ENCODE peak calls at places on chromosome 15, in ten cellular contexts. One of them, this sample, is unnamed.

GRCh38 chr15:92611995-92612745 is 43.4 kb downstream of the FAM174B start:
- DNase-seq in AG20443: no peak
- DNase-seq in putamen: peak; percentile 45
- DNase-seq in natural killer cell: no peak
- DNase-seq in heart right ventricle: no peak
- DNase-seq in activated effector memory CD4-positive, alpha-beta T cell treated with Interleukin-2 at 50 U/mL for 16 hours: no peak
- DNase-seq in M059J: peak; percentile 19
- DNase-seq in type B pancreatic cell: no peak
- DNase-seq in effector memory CD8-positive, alpha-beta T cell: no peak
- DNase-seq in amniotic epithelial cell: no peak
- DNase-seq in this sample: no peak

GRCh38 chr15:91795281-91795680 is 58.2 kb upstream of the SLCO3A1 start:
- DNase-seq in AG20443: no peak
- DNase-seq in heart right ventricle: no peak
- DNase-seq in natural killer cell: no peak
- DNase-seq in type B pancreatic cell: no peak
- DNase-seq in activated effector memory CD4-positive, alpha-beta T cell treated with Interleukin-2 at 50 U/mL for 16 hours: no peak
- DNase-seq in amniotic epithelial cell: no peak
- DNase-seq in M059J: no peak
- DNase-seq in effector memory CD8-positive, alpha-beta T cell: no peak
- DNase-seq in putamen: no peak
- DNase-seq in this sample: no peak

GRCh38 chr15:52657338-52657737 is 21.9 kb downstream of the ATOSA start:
- DNase-seq in natural killer cell: no peak
- DNase-seq in amniotic epithelial cell: peak; percentile 69
- DNase-seq in heart right ventricle: no peak
- DNase-seq in activated effector memory CD4-positive, alpha-beta T cell treated with Interleukin-2 at 50 U/mL for 16 hours: no peak
- DNase-seq in putamen: no peak
- DNase-seq in effector memory CD8-positive, alpha-beta T cell: no peak
- DNase-seq in type B pancreatic cell: no peak
- DNase-seq in AG20443: peak; percentile 58
- DNase-seq in M059J: peak; percentile 75
- DNase-seq in this sample: no peak

GRCh38 chr15:52337961-52338535 is 42.4 kb upstream of the MYO5C start:
- DNase-seq in natural killer cell: no peak
- DNase-seq in putamen: peak; percentile 77
- DNase-seq in heart right ventricle: no peak
- DNase-seq in AG20443: no peak
- DNase-seq in activated effector memory CD4-positive, alpha-beta T cell treated with Interleukin-2 at 50 U/mL for 16 hours: no peak
- DNase-seq in M059J: no peak
- DNase-seq in effector memory CD8-positive, alpha-beta T cell: no peak
- DNase-seq in type B pancreatic cell: no peak
- DNase-seq in amniotic epithelial cell: peak; percentile 65
- DNase-seq in this sample: no peak

GRCh38 chr15:55652363-55652762 is 64.2 kb upstream of the PYGO1 start:
- DNase-seq in M059J: no peak
- DNase-seq in AG20443: no peak
- DNase-seq in activated effector memory CD4-positive, alpha-beta T cell treated with Interleukin-2 at 50 U/mL for 16 hours: no peak
- DNase-seq in effector memory CD8-positive, alpha-beta T cell: no peak
- DNase-seq in putamen: no peak
- DNase-seq in type B pancreatic cell: no peak
- DNase-seq in natural killer cell: no peak
- DNase-seq in amniotic epithelial cell: no peak
- DNase-seq in heart right ventricle: no peak
- DNase-seq in this sample: no peak

GRCh38 chr15:85150130-85150480 is 168.4 kb downstream of the PDE8A start:
- DNase-seq in AG20443: no peak
- DNase-seq in activated effector memory CD4-positive, alpha-beta T cell treated with Interleukin-2 at 50 U/mL for 16 hours: no peak
- DNase-seq in putamen: no peak
- DNase-seq in type B pancreatic cell: no peak
- DNase-seq in M059J: no peak
- DNase-seq in effector memory CD8-positive, alpha-beta T cell: no peak
- DNase-seq in heart right ventricle: no peak
- DNase-seq in amniotic epithelial cell: no peak
- DNase-seq in natural killer cell: no peak
- DNase-seq in this sample: no peak

GRCh38 chr15:90060797-90061196 is 41.5 kb downstream of the IDH2 start:
- DNase-seq in natural killer cell: no peak
- DNase-seq in activated effector memory CD4-positive, alpha-beta T cell treated with Interleukin-2 at 50 U/mL for 16 hours: no peak
- DNase-seq in M059J: peak; percentile 14
- DNase-seq in type B pancreatic cell: no peak
- DNase-seq in AG20443: peak; percentile 40
- DNase-seq in putamen: no peak
- DNase-seq in amniotic epithelial cell: no peak
- DNase-seq in effector memory CD8-positive, alpha-beta T cell: no peak
- DNase-seq in heart right ventricle: no peak
- DNase-seq in this sample: no peak

GRCh38 chr15:60583946-60584345 is 105.0 kb upstream of the ICE2 start:
- DNase-seq in AG20443: no peak
- DNase-seq in activated effector memory CD4-positive, alpha-beta T cell treated with Interleukin-2 at 50 U/mL for 16 hours: no peak
- DNase-seq in type B pancreatic cell: no peak
- DNase-seq in heart right ventricle: no peak
- DNase-seq in M059J: no peak
- DNase-seq in amniotic epithelial cell: no peak
- DNase-seq in effector memory CD8-positive, alpha-beta T cell: no peak
- DNase-seq in putamen: no peak
- DNase-seq in natural killer cell: no peak
- DNase-seq in this sample: no peak

GRCh38 chr15:60130811-60131210 is 126.7 kb downstream of the FOXB1 start:
- DNase-seq in amniotic epithelial cell: no peak
- DNase-seq in AG20443: no peak
- DNase-seq in natural killer cell: no peak
- DNase-seq in activated effector memory CD4-positive, alpha-beta T cell treated with Interleukin-2 at 50 U/mL for 16 hours: no peak
- DNase-seq in type B pancreatic cell: no peak
- DNase-seq in effector memory CD8-positive, alpha-beta T cell: no peak
- DNase-seq in putamen: no peak
- DNase-seq in M059J: no peak
- DNase-seq in heart right ventricle: no peak
- DNase-seq in this sample: no peak

GRCh38 chr15:39299506-39300267 is 281.2 kb upstream of the THBS1 start:
- DNase-seq in natural killer cell: no peak
- DNase-seq in amniotic epithelial cell: no peak
- DNase-seq in heart right ventricle: no peak
- DNase-seq in putamen: no peak
- DNase-seq in AG20443: no peak
- DNase-seq in type B pancreatic cell: no peak
- DNase-seq in M059J: no peak
- DNase-seq in effector memory CD8-positive, alpha-beta T cell: no peak
- DNase-seq in activated effector memory CD4-positive, alpha-beta T cell treated with Interleukin-2 at 50 U/mL for 16 hours: no peak
- DNase-seq in this sample: no peak

GRCh38 chr15:58139631-58140522 is 1.7 kb downstream of the AQP9 start:
- DNase-seq in effector memory CD8-positive, alpha-beta T cell: no peak
- DNase-seq in natural killer cell: no peak
- DNase-seq in type B pancreatic cell: no peak
- DNase-seq in activated effector memory CD4-positive, alpha-beta T cell treated with Interleukin-2 at 50 U/mL for 16 hours: no peak
- DNase-seq in heart right ventricle: no peak
- DNase-seq in amniotic epithelial cell: peak; percentile 9
- DNase-seq in putamen: no peak
- DNase-seq in AG20443: peak; percentile 66
- DNase-seq in M059J: no peak
- DNase-seq in this sample: no peak

GRCh38 chr15:56160966-56161365 is 82.7 kb downstream of the RFX7 start:
- DNase-seq in putamen: no peak
- DNase-seq in effector memory CD8-positive, alpha-beta T cell: no peak
- DNase-seq in M059J: no peak
- DNase-seq in heart right ventricle: no peak
- DNase-seq in natural killer cell: no peak
- DNase-seq in amniotic epithelial cell: peak; percentile 23
- DNase-seq in AG20443: no peak
- DNase-seq in type B pancreatic cell: no peak
- DNase-seq in activated effector memory CD4-positive, alpha-beta T cell treated with Interleukin-2 at 50 U/mL for 16 hours: no peak
- DNase-seq in this sample: no peak

GRCh38 chr15:89419370-89419984 is 76.9 kb downstream of the RHCG start:
- DNase-seq in effector memory CD8-positive, alpha-beta T cell: peak; percentile 33
- DNase-seq in AG20443: peak; percentile 81
- DNase-seq in type B pancreatic cell: peak; percentile 80
- DNase-seq in putamen: no peak
- DNase-seq in heart right ventricle: peak; percentile 42
- DNase-seq in natural killer cell: peak; percentile 41
- DNase-seq in M059J: no peak
- DNase-seq in amniotic epithelial cell: peak; percentile 23
- DNase-seq in activated effector memory CD4-positive, alpha-beta T cell treated with Interleukin-2 at 50 U/mL for 16 hours: no peak
- DNase-seq in this sample: no peak

GRCh38 chr15:74295800-74296199 is 59.7 kb downstream of the CCDC33 start:
- DNase-seq in activated effector memory CD4-positive, alpha-beta T cell treated with Interleukin-2 at 50 U/mL for 16 hours: no peak
- DNase-seq in natural killer cell: no peak
- DNase-seq in amniotic epithelial cell: no peak
- DNase-seq in type B pancreatic cell: no peak
- DNase-seq in effector memory CD8-positive, alpha-beta T cell: no peak
- DNase-seq in AG20443: no peak
- DNase-seq in putamen: no peak
- DNase-seq in M059J: no peak
- DNase-seq in heart right ventricle: no peak
- DNase-seq in this sample: no peak

GRCh38 chr15:64004582-64004981 is 41.7 kb downstream of the DAPK2 start:
- DNase-seq in activated effector memory CD4-positive, alpha-beta T cell treated with Interleukin-2 at 50 U/mL for 16 hours: no peak
- DNase-seq in natural killer cell: no peak
- DNase-seq in putamen: no peak
- DNase-seq in type B pancreatic cell: no peak
- DNase-seq in M059J: peak; percentile 96
- DNase-seq in heart right ventricle: no peak
- DNase-seq in amniotic epithelial cell: peak; percentile 81
- DNase-seq in AG20443: no peak
- DNase-seq in effector memory CD8-positive, alpha-beta T cell: no peak
- DNase-seq in this sample: no peak

GRCh38 chr15:98763179-98763578 is 114.8 kb downstream of the IGF1R start:
- DNase-seq in natural killer cell: no peak
- DNase-seq in putamen: no peak
- DNase-seq in effector memory CD8-positive, alpha-beta T cell: no peak
- DNase-seq in amniotic epithelial cell: no peak
- DNase-seq in activated effector memory CD4-positive, alpha-beta T cell treated with Interleukin-2 at 50 U/mL for 16 hours: no peak
- DNase-seq in M059J: no peak
- DNase-seq in AG20443: no peak
- DNase-seq in heart right ventricle: no peak
- DNase-seq in type B pancreatic cell: no peak
- DNase-seq in this sample: no peak

GRCh38 chr15:65824941-65825544 is 33.0 kb upstream of the DENND4A start:
- DNase-seq in activated effector memory CD4-positive, alpha-beta T cell treated with Interleukin-2 at 50 U/mL for 16 hours: no peak
- DNase-seq in effector memory CD8-positive, alpha-beta T cell: no peak
- DNase-seq in putamen: no peak
- DNase-seq in natural killer cell: no peak
- DNase-seq in amniotic epithelial cell: peak; percentile 70
- DNase-seq in AG20443: peak; percentile 43
- DNase-seq in type B pancreatic cell: no peak
- DNase-seq in heart right ventricle: no peak
- DNase-seq in M059J: peak; percentile 27
- DNase-seq in this sample: no peak

GRCh38 chr15:65249641-65250040 is 37.0 kb downstream of the PARP16 start:
- DNase-seq in M059J: no peak
- DNase-seq in putamen: no peak
- DNase-seq in natural killer cell: no peak
- DNase-seq in heart right ventricle: no peak
- DNase-seq in AG20443: no peak
- DNase-seq in activated effector memory CD4-positive, alpha-beta T cell treated with Interleukin-2 at 50 U/mL for 16 hours: no peak
- DNase-seq in type B pancreatic cell: no peak
- DNase-seq in effector memory CD8-positive, alpha-beta T cell: no peak
- DNase-seq in amniotic epithelial cell: no peak
- DNase-seq in this sample: no peak

GRCh38 chr15:92914768-92915221 is 14.7 kb downstream of the CHD2 start:
- DNase-seq in type B pancreatic cell: no peak
- DNase-seq in natural killer cell: no peak
- DNase-seq in heart right ventricle: no peak
- DNase-seq in M059J: no peak
- DNase-seq in effector memory CD8-positive, alpha-beta T cell: peak; percentile 10
- DNase-seq in activated effector memory CD4-positive, alpha-beta T cell treated with Interleukin-2 at 50 U/mL for 16 hours: no peak
- DNase-seq in amniotic epithelial cell: peak; percentile 46
- DNase-seq in putamen: no peak
- DNase-seq in AG20443: no peak
- DNase-seq in this sample: no peak

GRCh38 chr15:66080791-66081475 is 172.6 kb downstream of the MEGF11 start:
- DNase-seq in type B pancreatic cell: no peak
- DNase-seq in M059J: peak; percentile 76
- DNase-seq in amniotic epithelial cell: peak; percentile 71
- DNase-seq in activated effector memory CD4-positive, alpha-beta T cell treated with Interleukin-2 at 50 U/mL for 16 hours: no peak
- DNase-seq in natural killer cell: no peak
- DNase-seq in effector memory CD8-positive, alpha-beta T cell: no peak
- DNase-seq in putamen: no peak
- DNase-seq in heart right ventricle: no peak
- DNase-seq in AG20443: peak; percentile 78
- DNase-seq in this sample: no peak